ENCODE peak calls at places on chromosomes 3 and 15, in five cellular contexts. One of them, this sample, is unnamed.

GRCh38 chr3:134650431-134651346 is at the start of gene KY:
- DNase-seq in KBM-7: peak; percentile 65
- DNase-seq in activated CD8-positive, alpha-beta memory T cell treated with anti-CD3 and anti-CD28 coated beads for 1 hour: no peak
- DNase-seq in M059J: peak; percentile 38
- DNase-seq in stimulated activated naive CD4-positive, alpha-beta T cell: no peak
- DNase-seq in this sample: no peak

GRCh38 chr3:171792549-171792948 is 17.7 kb downstream of the PLD1 start:
- DNase-seq in KBM-7: no peak
- DNase-seq in activated CD8-positive, alpha-beta memory T cell treated with anti-CD3 and anti-CD28 coated beads for 1 hour: no peak
- DNase-seq in M059J: peak; percentile 56
- DNase-seq in stimulated activated naive CD4-positive, alpha-beta T cell: no peak
- DNase-seq in this sample: no peak

GRCh38 chr3:50481992-50482391 is 21.4 kb downstream of the CACNA2D2 start:
- DNase-seq in KBM-7: no peak
- DNase-seq in activated CD8-positive, alpha-beta memory T cell treated with anti-CD3 and anti-CD28 coated beads for 1 hour: no peak
- DNase-seq in M059J: no peak
- DNase-seq in stimulated activated naive CD4-positive, alpha-beta T cell: no peak
- DNase-seq in this sample: no peak

GRCh38 chr15:68570974-68571373 is 7.8 kb upstream of the CORO2B start:
- DNase-seq in KBM-7: no peak
- DNase-seq in activated CD8-positive, alpha-beta memory T cell treated with anti-CD3 and anti-CD28 coated beads for 1 hour: no peak
- DNase-seq in M059J: no peak
- DNase-seq in stimulated activated naive CD4-positive, alpha-beta T cell: no peak
- DNase-seq in this sample: no peak

GRCh38 chr3:136938334-136938733 is 19.4 kb upstream of the IL20RB start:
- DNase-seq in KBM-7: no peak
- DNase-seq in activated CD8-positive, alpha-beta memory T cell treated with anti-CD3 and anti-CD28 coated beads for 1 hour: no peak
- DNase-seq in M059J: peak; percentile 70
- DNase-seq in stimulated activated naive CD4-positive, alpha-beta T cell: no peak
- DNase-seq in this sample: no peak

GRCh38 chr15:100759698-100760356 is 119.8 kb upstream of the ALDH1A3 start:
- DNase-seq in KBM-7: no peak
- DNase-seq in activated CD8-positive, alpha-beta memory T cell treated with anti-CD3 and anti-CD28 coated beads for 1 hour: no peak
- DNase-seq in M059J: peak; percentile 88
- DNase-seq in stimulated activated naive CD4-positive, alpha-beta T cell: no peak
- DNase-seq in this sample: no peak

GRCh38 chr15:66573348-66573718 is 7.5 kb upstream of the LCTL start:
- DNase-seq in KBM-7: no peak
- DNase-seq in activated CD8-positive, alpha-beta memory T cell treated with anti-CD3 and anti-CD28 coated beads for 1 hour: no peak
- DNase-seq in M059J: no peak
- DNase-seq in stimulated activated naive CD4-positive, alpha-beta T cell: no peak
- DNase-seq in this sample: no peak

GRCh38 chr3:85377115-85377514 is 418.3 kb downstream of the CADM2 start:
- DNase-seq in KBM-7: no peak
- DNase-seq in activated CD8-positive, alpha-beta memory T cell treated with anti-CD3 and anti-CD28 coated beads for 1 hour: no peak
- DNase-seq in M059J: no peak
- DNase-seq in stimulated activated naive CD4-positive, alpha-beta T cell: no peak
- DNase-seq in this sample: no peak

GRCh38 chr3:20078194-20078709 is 38.0 kb downstream of the KAT2B start:
- DNase-seq in KBM-7: no peak
- DNase-seq in activated CD8-positive, alpha-beta memory T cell treated with anti-CD3 and anti-CD28 coated beads for 1 hour: no peak
- DNase-seq in M059J: no peak
- DNase-seq in stimulated activated naive CD4-positive, alpha-beta T cell: no peak
- DNase-seq in this sample: no peak

GRCh38 chr15:28022961-28023360 is 76.2 kb downstream of the OCA2 start:
- DNase-seq in KBM-7: no peak
- DNase-seq in activated CD8-positive, alpha-beta memory T cell treated with anti-CD3 and anti-CD28 coated beads for 1 hour: no peak
- DNase-seq in M059J: no peak
- DNase-seq in stimulated activated naive CD4-positive, alpha-beta T cell: no peak
- DNase-seq in this sample: no peak

GRCh38 chr3:56812749-56813655 is 11.3 kb upstream of the ARHGEF3 start:
- DNase-seq in KBM-7: no peak
- DNase-seq in activated CD8-positive, alpha-beta memory T cell treated with anti-CD3 and anti-CD28 coated beads for 1 hour: no peak
- DNase-seq in M059J: peak; percentile 46
- DNase-seq in stimulated activated naive CD4-positive, alpha-beta T cell: no peak
- DNase-seq in this sample: no peak

GRCh38 chr15:39140060-39140604 is 440.7 kb upstream of the THBS1 start:
- DNase-seq in KBM-7: no peak
- DNase-seq in activated CD8-positive, alpha-beta memory T cell treated with anti-CD3 and anti-CD28 coated beads for 1 hour: no peak
- DNase-seq in M059J: peak; percentile 95
- DNase-seq in stimulated activated naive CD4-positive, alpha-beta T cell: no peak
- DNase-seq in this sample: no peak

GRCh38 chr15:96070636-96071035 is 259.9 kb upstream of the NR2F2 start:
- DNase-seq in KBM-7: no peak
- DNase-seq in activated CD8-positive, alpha-beta memory T cell treated with anti-CD3 and anti-CD28 coated beads for 1 hour: no peak
- DNase-seq in M059J: peak; percentile 74
- DNase-seq in stimulated activated naive CD4-positive, alpha-beta T cell: no peak
- DNase-seq in this sample: no peak

GRCh38 chr15:25060472-25060803 is 105.7 kb downstream of the SNRPN start:
- DNase-seq in KBM-7: no peak
- DNase-seq in activated CD8-positive, alpha-beta memory T cell treated with anti-CD3 and anti-CD28 coated beads for 1 hour: no peak
- DNase-seq in M059J: no peak
- DNase-seq in stimulated activated naive CD4-positive, alpha-beta T cell: no peak
- DNase-seq in this sample: no peak

GRCh38 chr3:264394-265156 is 68.0 kb downstream of the CHL1 start:
- DNase-seq in KBM-7: no peak
- DNase-seq in activated CD8-positive, alpha-beta memory T cell treated with anti-CD3 and anti-CD28 coated beads for 1 hour: no peak
- DNase-seq in M059J: peak; percentile 24
- DNase-seq in stimulated activated naive CD4-positive, alpha-beta T cell: no peak
- DNase-seq in this sample: no peak

GRCh38 chr3:9841015-9841414 is 2.8 kb downstream of the RPUSD3 start:
- DNase-seq in KBM-7: no peak
- DNase-seq in activated CD8-positive, alpha-beta memory T cell treated with anti-CD3 and anti-CD28 coated beads for 1 hour: no peak
- DNase-seq in M059J: no peak
- DNase-seq in stimulated activated naive CD4-positive, alpha-beta T cell: no peak
- DNase-seq in this sample: no peak

GRCh38 chr3:15630646-15631350 is 29.3 kb downstream of the BTD start:
- DNase-seq in KBM-7: no peak
- DNase-seq in activated CD8-positive, alpha-beta memory T cell treated with anti-CD3 and anti-CD28 coated beads for 1 hour: no peak
- DNase-seq in M059J: peak; percentile 82
- DNase-seq in stimulated activated naive CD4-positive, alpha-beta T cell: no peak
- DNase-seq in this sample: no peak

GRCh38 chr15:40106203-40107161 is 2.2 kb downstream of the BMF start:
- DNase-seq in KBM-7: peak; percentile 93
- DNase-seq in activated CD8-positive, alpha-beta memory T cell treated with anti-CD3 and anti-CD28 coated beads for 1 hour: no peak
- DNase-seq in M059J: peak; percentile 55
- DNase-seq in stimulated activated naive CD4-positive, alpha-beta T cell: no peak
- DNase-seq in this sample: no peak

GRCh38 chr3:124315215-124316033 is 323.5 kb upstream of the ROPN1 start:
- DNase-seq in KBM-7: no peak
- DNase-seq in activated CD8-positive, alpha-beta memory T cell treated with anti-CD3 and anti-CD28 coated beads for 1 hour: no peak
- DNase-seq in M059J: peak; percentile 95
- DNase-seq in stimulated activated naive CD4-positive, alpha-beta T cell: no peak
- DNase-seq in this sample: no peak

GRCh38 chr3:15159501-15160136 is 46.4 kb upstream of the CAPN7 start:
- DNase-seq in KBM-7: no peak
- DNase-seq in activated CD8-positive, alpha-beta memory T cell treated with anti-CD3 and anti-CD28 coated beads for 1 hour: no peak
- DNase-seq in M059J: peak; percentile 3
- DNase-seq in stimulated activated naive CD4-positive, alpha-beta T cell: no peak
- DNase-seq in this sample: no peak

GRCh38 chr15:69810441-69811071 is 287.2 kb downstream of the TLE3 start:
- DNase-seq in KBM-7: no peak
- DNase-seq in activated CD8-positive, alpha-beta memory T cell treated with anti-CD3 and anti-CD28 coated beads for 1 hour: no peak
- DNase-seq in M059J: no peak
- DNase-seq in stimulated activated naive CD4-positive, alpha-beta T cell: no peak
- DNase-seq in this sample: no peak

GRCh38 chr15:93413745-93414144 is 324.7 kb upstream of the RGMA start:
- DNase-seq in KBM-7: no peak
- DNase-seq in activated CD8-positive, alpha-beta memory T cell treated with anti-CD3 and anti-CD28 coated beads for 1 hour: no peak
- DNase-seq in M059J: no peak
- DNase-seq in stimulated activated naive CD4-positive, alpha-beta T cell: no peak
- DNase-seq in this sample: no peak

GRCh38 chr3:25781758-25782594 is 1.3 kb downstream of the NGLY1 start:
- DNase-seq in KBM-7: peak; percentile 25
- DNase-seq in activated CD8-positive, alpha-beta memory T cell treated with anti-CD3 and anti-CD28 coated beads for 1 hour: no peak
- DNase-seq in M059J: no peak
- DNase-seq in stimulated activated naive CD4-positive, alpha-beta T cell: no peak
- DNase-seq in this sample: no peak

GRCh38 chr15:66065325-66065724 is 188.2 kb downstream of the MEGF11 start:
- DNase-seq in KBM-7: no peak
- DNase-seq in activated CD8-positive, alpha-beta memory T cell treated with anti-CD3 and anti-CD28 coated beads for 1 hour: no peak
- DNase-seq in M059J: no peak
- DNase-seq in stimulated activated naive CD4-positive, alpha-beta T cell: no peak
- DNase-seq in this sample: no peak

GRCh38 chr15:67531379-67532059 is 10.6 kb downstream of the C15orf61 start:
- DNase-seq in KBM-7: no peak
- DNase-seq in activated CD8-positive, alpha-beta memory T cell treated with anti-CD3 and anti-CD28 coated beads for 1 hour: no peak
- DNase-seq in M059J: peak; percentile 78
- DNase-seq in stimulated activated naive CD4-positive, alpha-beta T cell: no peak
- DNase-seq in this sample: no peak

GRCh38 chr15:70788114-70789049 is 25.0 kb upstream of the UACA start:
- DNase-seq in KBM-7: no peak
- DNase-seq in activated CD8-positive, alpha-beta memory T cell treated with anti-CD3 and anti-CD28 coated beads for 1 hour: no peak
- DNase-seq in M059J: peak; percentile 81
- DNase-seq in stimulated activated naive CD4-positive, alpha-beta T cell: no peak
- DNase-seq in this sample: no peak

GRCh38 chr3:82376883-82377282 is 615.4 kb upstream of the GBE1 start:
- DNase-seq in KBM-7: peak; percentile 43
- DNase-seq in activated CD8-positive, alpha-beta memory T cell treated with anti-CD3 and anti-CD28 coated beads for 1 hour: no peak
- DNase-seq in M059J: no peak
- DNase-seq in stimulated activated naive CD4-positive, alpha-beta T cell: no peak
- DNase-seq in this sample: no peak

GRCh38 chr3:11434017-11434526 is 161.9 kb downstream of the ATG7 start:
- DNase-seq in KBM-7: no peak
- DNase-seq in activated CD8-positive, alpha-beta memory T cell treated with anti-CD3 and anti-CD28 coated beads for 1 hour: no peak
- DNase-seq in M059J: peak; percentile 28
- DNase-seq in stimulated activated naive CD4-positive, alpha-beta T cell: no peak
- DNase-seq in this sample: no peak

This sample was measured in central memory CD4-positive, alpha-beta T cell.